ENCODE peak calls at places on chromosomes 3 and 15, in seven cellular contexts. One of them, this sample, is unnamed.

GRCh38 chr3:14371573-14372474 is 30.6 kb upstream of the SLC6A6 start:
- DNase-seq in CD4-positive, alpha-beta T cell: no peak
- DNase-seq in breast epithelium: peak; percentile 80
- DNase-seq in WERI-Rb-1: no peak
- DNase-seq in stomach: peak; percentile 89
- DNase-seq in suprapubic skin: peak; percentile 79
- DNase-seq in heart left ventricle: peak; percentile 86
- DNase-seq in this sample: peak; percentile 51

GRCh38 chr3:149339931-149340309 is 6.5 kb upstream of the TM4SF18 start:
- DNase-seq in CD4-positive, alpha-beta T cell: no peak
- DNase-seq in breast epithelium: peak; percentile 84
- DNase-seq in WERI-Rb-1: no peak
- DNase-seq in stomach: peak; percentile 74
- DNase-seq in suprapubic skin: peak; percentile 90
- DNase-seq in heart left ventricle: peak; percentile 86
- DNase-seq in this sample: peak; percentile 94

GRCh38 chr15:52076889-52077781 is 35.4 kb downstream of the BCL2L10 start:
- DNase-seq in CD4-positive, alpha-beta T cell: no peak
- DNase-seq in breast epithelium: no peak
- DNase-seq in WERI-Rb-1: no peak
- DNase-seq in stomach: no peak
- DNase-seq in suprapubic skin: no peak
- DNase-seq in heart left ventricle: no peak
- DNase-seq in this sample: peak; percentile 18

GRCh38 chr3:70716832-70717231 is 404.4 kb upstream of the MDFIC2 start:
- DNase-seq in CD4-positive, alpha-beta T cell: no peak
- DNase-seq in breast epithelium: no peak
- DNase-seq in WERI-Rb-1: no peak
- DNase-seq in stomach: no peak
- DNase-seq in suprapubic skin: no peak
- DNase-seq in heart left ventricle: no peak
- DNase-seq in this sample: no peak

GRCh38 chr15:62607643-62608042 is 434.9 kb upstream of the TPM1 start:
- DNase-seq in CD4-positive, alpha-beta T cell: no peak
- DNase-seq in breast epithelium: no peak
- DNase-seq in WERI-Rb-1: no peak
- DNase-seq in stomach: no peak
- DNase-seq in suprapubic skin: no peak
- DNase-seq in heart left ventricle: no peak
- DNase-seq in this sample: no peak

GRCh38 chr3:183845090-183845489 is 19.7 kb upstream of the MAP6D1 start:
- DNase-seq in CD4-positive, alpha-beta T cell: no peak
- DNase-seq in breast epithelium: no peak
- DNase-seq in WERI-Rb-1: no peak
- DNase-seq in stomach: no peak
- DNase-seq in suprapubic skin: no peak
- DNase-seq in heart left ventricle: no peak
- DNase-seq in this sample: no peak

GRCh38 chr3:31710123-31710841 is 177.6 kb downstream of the STT3B start:
- DNase-seq in CD4-positive, alpha-beta T cell: no peak
- DNase-seq in breast epithelium: no peak
- DNase-seq in WERI-Rb-1: no peak
- DNase-seq in stomach: peak; percentile 56
- DNase-seq in suprapubic skin: no peak
- DNase-seq in heart left ventricle: no peak
- DNase-seq in this sample: no peak

GRCh38 chr15:85514413-85514812 is 134.0 kb downstream of the AKAP13 start:
- DNase-seq in CD4-positive, alpha-beta T cell: no peak
- DNase-seq in breast epithelium: no peak
- DNase-seq in WERI-Rb-1: no peak
- DNase-seq in stomach: no peak
- DNase-seq in suprapubic skin: no peak
- DNase-seq in heart left ventricle: no peak
- DNase-seq in this sample: no peak

GRCh38 chr15:40754574-40754882 is 526 bp downstream of the RMDN3 start:
- DNase-seq in CD4-positive, alpha-beta T cell: no peak
- DNase-seq in breast epithelium: no peak
- DNase-seq in WERI-Rb-1: no peak
- DNase-seq in stomach: peak; percentile 45
- DNase-seq in suprapubic skin: peak; percentile 77
- DNase-seq in heart left ventricle: peak; percentile 33
- DNase-seq in this sample: no peak

GRCh38 chr3:127630811-127631714 is 2.1 kb downstream of the PODXL2 start:
- DNase-seq in CD4-positive, alpha-beta T cell: no peak
- DNase-seq in breast epithelium: no peak
- DNase-seq in WERI-Rb-1: peak; percentile 85
- DNase-seq in stomach: no peak
- DNase-seq in suprapubic skin: no peak
- DNase-seq in heart left ventricle: no peak
- DNase-seq in this sample: no peak

GRCh38 chr3:191566469-191566868 is 105.5 kb downstream of the PYDC2 start:
- DNase-seq in CD4-positive, alpha-beta T cell: no peak
- DNase-seq in breast epithelium: no peak
- DNase-seq in WERI-Rb-1: no peak
- DNase-seq in stomach: no peak
- DNase-seq in suprapubic skin: no peak
- DNase-seq in heart left ventricle: no peak
- DNase-seq in this sample: no peak

GRCh38 chr15:84112025-84112424 is 123.5 kb upstream of the GOLGA6L4 start:
- DNase-seq in CD4-positive, alpha-beta T cell: no peak
- DNase-seq in breast epithelium: no peak
- DNase-seq in WERI-Rb-1: no peak
- DNase-seq in stomach: no peak
- DNase-seq in suprapubic skin: no peak
- DNase-seq in heart left ventricle: no peak
- DNase-seq in this sample: no peak

GRCh38 chr3:144865886-144866285 is 894.3 kb downstream of the DIPK2A start:
- DNase-seq in CD4-positive, alpha-beta T cell: no peak
- DNase-seq in breast epithelium: no peak
- DNase-seq in WERI-Rb-1: no peak
- DNase-seq in stomach: no peak
- DNase-seq in suprapubic skin: no peak
- DNase-seq in heart left ventricle: no peak
- DNase-seq in this sample: no peak

GRCh38 chr3:148269816-148270215 is 427.9 kb upstream of the AGTR1 start:
- DNase-seq in CD4-positive, alpha-beta T cell: no peak
- DNase-seq in breast epithelium: no peak
- DNase-seq in WERI-Rb-1: no peak
- DNase-seq in stomach: no peak
- DNase-seq in suprapubic skin: no peak
- DNase-seq in heart left ventricle: no peak
- DNase-seq in this sample: no peak

GRCh38 chr3:71436337-71436736 is 147.2 kb downstream of the FOXP1 start:
- DNase-seq in CD4-positive, alpha-beta T cell: no peak
- DNase-seq in breast epithelium: no peak
- DNase-seq in WERI-Rb-1: no peak
- DNase-seq in stomach: no peak
- DNase-seq in suprapubic skin: no peak
- DNase-seq in heart left ventricle: no peak
- DNase-seq in this sample: peak; percentile 98

GRCh38 chr3:72065872-72066641 is 281.1 kb upstream of the PROK2 start:
- DNase-seq in CD4-positive, alpha-beta T cell: no peak
- DNase-seq in breast epithelium: no peak
- DNase-seq in WERI-Rb-1: no peak
- DNase-seq in stomach: no peak
- DNase-seq in suprapubic skin: no peak
- DNase-seq in heart left ventricle: no peak
- DNase-seq in this sample: no peak

GRCh38 chr15:89971592-89971997 is 29.5 kb upstream of the ZNF710 start:
- DNase-seq in CD4-positive, alpha-beta T cell: peak; percentile 17
- DNase-seq in breast epithelium: no peak
- DNase-seq in WERI-Rb-1: peak; percentile 82
- DNase-seq in stomach: peak; percentile 66
- DNase-seq in suprapubic skin: peak; percentile 70
- DNase-seq in heart left ventricle: peak; percentile 34
- DNase-seq in this sample: peak; percentile 4

GRCh38 chr3:150414989-150415388 is 6.9 kb downstream of the TSC22D2 start:
- DNase-seq in CD4-positive, alpha-beta T cell: no peak
- DNase-seq in breast epithelium: no peak
- DNase-seq in WERI-Rb-1: no peak
- DNase-seq in stomach: no peak
- DNase-seq in suprapubic skin: no peak
- DNase-seq in heart left ventricle: no peak
- DNase-seq in this sample: no peak

GRCh38 chr3:59210260-59210659 is 160.4 kb upstream of the CFAP20DC start:
- DNase-seq in CD4-positive, alpha-beta T cell: no peak
- DNase-seq in breast epithelium: no peak
- DNase-seq in WERI-Rb-1: no peak
- DNase-seq in stomach: no peak
- DNase-seq in suprapubic skin: no peak
- DNase-seq in heart left ventricle: no peak
- DNase-seq in this sample: no peak

GRCh38 chr3:177377166-177377565 is 179.9 kb upstream of the TBL1XR1 start:
- DNase-seq in CD4-positive, alpha-beta T cell: no peak
- DNase-seq in breast epithelium: peak; percentile 74
- DNase-seq in WERI-Rb-1: no peak
- DNase-seq in stomach: peak; percentile 43
- DNase-seq in suprapubic skin: peak; percentile 82
- DNase-seq in heart left ventricle: no peak
- DNase-seq in this sample: no peak

GRCh38 chr3:45832691-45833090 is 9.2 kb downstream of the LZTFL1 start:
- DNase-seq in CD4-positive, alpha-beta T cell: no peak
- DNase-seq in breast epithelium: no peak
- DNase-seq in WERI-Rb-1: peak; percentile 9
- DNase-seq in stomach: no peak
- DNase-seq in suprapubic skin: no peak
- DNase-seq in heart left ventricle: no peak
- DNase-seq in this sample: no peak

DNA sequence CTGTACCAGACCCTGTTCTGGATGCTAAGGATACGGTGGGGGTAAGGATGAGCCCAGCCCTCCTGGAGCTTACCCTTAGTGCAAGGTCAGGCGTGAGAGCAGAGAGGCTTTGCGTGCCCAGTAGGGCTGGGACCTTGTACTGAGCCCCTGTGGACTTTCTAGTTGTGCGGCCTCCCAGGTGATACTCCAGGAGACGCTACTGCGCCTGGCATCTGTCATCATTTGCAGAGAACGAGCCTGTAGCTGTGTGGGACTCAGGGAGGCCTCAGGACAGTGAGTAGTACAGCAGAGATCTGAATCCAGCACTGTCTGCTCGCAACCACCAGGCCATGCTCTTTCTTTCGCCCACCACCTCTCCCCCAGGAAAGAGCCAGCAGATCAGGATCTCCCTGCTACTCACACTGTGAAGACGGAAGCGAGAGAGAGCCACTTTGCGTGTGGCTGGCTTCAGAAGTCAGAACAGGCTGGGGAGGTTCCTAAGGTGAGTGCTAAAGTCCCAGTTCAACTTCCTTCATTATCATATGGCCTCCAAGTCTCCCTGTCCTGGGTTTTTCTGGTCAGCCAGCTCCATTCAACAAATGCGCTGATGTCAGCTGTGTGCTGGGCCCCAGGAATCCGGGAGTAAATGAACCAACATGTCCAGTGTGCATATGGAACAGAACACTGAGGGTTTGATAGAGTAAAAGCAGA is 38.2 kb upstream of the ITGA11 start:
- DNase-seq in CD4-positive, alpha-beta T cell: no peak
- DNase-seq in breast epithelium: no peak
- DNase-seq in WERI-Rb-1: no peak
- DNase-seq in stomach: no peak
- DNase-seq in suprapubic skin: no peak
- DNase-seq in heart left ventricle: no peak
- DNase-seq in this sample: no peak
- TF ChIP-seq CTCF in CD4-positive, alpha-beta T cell: no peak
- TF ChIP-seq CTCF in breast epithelium: no peak
- TF ChIP-seq CTCF in WERI-Rb-1: no peak
- TF ChIP-seq CTCF in stomach: no peak
- TF ChIP-seq CTCF in suprapubic skin: no peak
- TF ChIP-seq CTCF in heart left ventricle: no peak
- TF ChIP-seq CTCF in this sample: no peak

DNA sequence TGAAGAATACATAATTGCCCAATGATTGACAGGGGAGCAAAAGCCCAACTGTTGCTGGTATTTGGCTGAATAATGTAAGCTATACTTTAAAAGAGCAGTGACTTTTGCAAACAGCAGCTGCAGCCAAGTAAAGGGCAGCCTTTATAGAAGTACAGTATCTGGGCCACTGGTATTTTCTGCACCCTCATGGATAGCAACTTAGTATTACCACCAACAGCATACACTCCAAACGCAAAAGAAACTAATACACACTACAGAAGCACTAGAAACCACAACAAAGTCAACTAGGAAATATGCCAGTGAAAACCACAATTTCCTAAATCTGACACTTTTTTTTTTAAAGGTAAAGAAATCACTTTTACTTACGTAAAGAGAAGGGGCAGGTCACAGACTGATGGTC is 206.2 kb downstream of the TIGIT start:
- DNase-seq in CD4-positive, alpha-beta T cell: no peak
- DNase-seq in breast epithelium: no peak
- DNase-seq in WERI-Rb-1: no peak
- DNase-seq in stomach: no peak
- DNase-seq in suprapubic skin: no peak
- DNase-seq in heart left ventricle: no peak
- DNase-seq in this sample: no peak
- TF ChIP-seq CTCF in CD4-positive, alpha-beta T cell: no peak
- TF ChIP-seq CTCF in breast epithelium: no peak
- TF ChIP-seq CTCF in WERI-Rb-1: no peak
- TF ChIP-seq CTCF in stomach: no peak
- TF ChIP-seq CTCF in suprapubic skin: no peak
- TF ChIP-seq CTCF in heart left ventricle: no peak
- TF ChIP-seq CTCF in this sample: no peak

DNA sequence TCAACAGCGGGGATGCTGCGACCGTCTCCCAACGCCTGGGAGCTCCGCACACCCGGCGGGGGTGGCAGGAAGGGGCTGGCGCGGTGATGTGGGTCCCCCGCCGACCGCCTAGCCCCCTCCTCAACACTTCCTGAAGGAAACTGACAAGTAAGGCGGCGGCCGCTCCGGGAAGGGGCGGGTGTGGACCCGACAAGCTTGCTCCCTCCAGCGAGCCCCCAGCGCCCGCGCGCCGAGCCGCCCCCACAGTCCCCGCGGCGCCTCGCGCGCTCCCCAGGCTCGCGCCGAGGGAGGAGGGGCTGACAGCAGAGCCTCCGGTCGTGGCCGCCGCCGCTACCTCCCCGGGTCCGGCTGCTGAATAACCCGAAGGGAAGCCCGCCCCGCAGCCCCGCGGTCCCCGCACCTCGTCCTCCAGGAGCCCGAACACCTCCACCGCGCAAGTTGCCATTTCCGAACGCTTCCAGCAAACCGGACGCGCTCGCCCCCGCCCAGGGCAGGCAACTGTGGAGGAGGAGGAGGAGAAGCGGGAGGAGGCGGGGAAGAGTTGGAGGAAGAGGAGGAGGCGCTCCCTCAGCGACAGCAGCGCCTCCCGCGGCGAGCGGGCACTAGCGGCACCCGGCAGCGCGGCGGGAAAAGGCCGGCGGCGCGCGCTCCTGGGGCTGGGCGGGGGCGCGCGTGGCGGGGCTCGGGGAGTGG is at the start of gene NEDD4:
- DNase-seq in CD4-positive, alpha-beta T cell: peak; percentile 50
- DNase-seq in breast epithelium: peak; percentile 70
- DNase-seq in WERI-Rb-1: peak; percentile 90
- DNase-seq in stomach: peak; percentile 79
- DNase-seq in suprapubic skin: peak; percentile 91
- DNase-seq in heart left ventricle: peak; percentile 92
- DNase-seq in this sample: no peak
- TF ChIP-seq CTCF in CD4-positive, alpha-beta T cell: peak; percentile 17
- TF ChIP-seq CTCF in breast epithelium: no peak
- TF ChIP-seq CTCF in WERI-Rb-1: peak; percentile 69
- TF ChIP-seq CTCF in stomach: no peak
- TF ChIP-seq CTCF in suprapubic skin: no peak
- TF ChIP-seq CTCF in heart left ventricle: peak; percentile 75
- TF ChIP-seq CTCF in this sample: peak; percentile 62

GRCh38 chr3:103927896-103928295 is 1438.8 kb upstream of the ALCAM start:
- DNase-seq in CD4-positive, alpha-beta T cell: no peak
- DNase-seq in breast epithelium: no peak
- DNase-seq in WERI-Rb-1: no peak
- DNase-seq in stomach: no peak
- DNase-seq in suprapubic skin: no peak
- DNase-seq in heart left ventricle: no peak
- DNase-seq in this sample: no peak
- TF ChIP-seq CTCF in CD4-positive, alpha-beta T cell: no peak
- TF ChIP-seq CTCF in breast epithelium: no peak
- TF ChIP-seq CTCF in WERI-Rb-1: no peak
- TF ChIP-seq CTCF in stomach: no peak
- TF ChIP-seq CTCF in suprapubic skin: no peak
- TF ChIP-seq CTCF in heart left ventricle: no peak
- TF ChIP-seq CTCF in this sample: no peak

This sample was measured in BJ.